ENCODE peak calls at places on chromosomes 6 and 20, in four cellular contexts. P is breast epithelium, B is psoas muscle, V is adrenal gland. W is an unnamed sample.

GRCh38 chr20:49852522-49853055 is 40.0 kb downstream of the SLC9A8 start:
- DNase-seq in V (no peak), P (no peak), B (no peak), W (no peak)

GRCh38 chr20:63641146-63641791 is 12.0 kb downstream of the STMN3 start:
- DNase-seq in B (no peak), P (peak; percentile 40), V (no peak), W (no peak)

GRCh38 chr6:157724138-157724537 is 98.9 kb upstream of the SNX9 start:
- DNase-seq in B (no peak), V (no peak), P (no peak), W (no peak)

GRCh38 chr6:114167583-114168576 is 174.9 kb downstream of the HS3ST5 start:
- DNase-seq in B (no peak), V (no peak), P (no peak), W (no peak)

GRCh38 chr6:30829639-30830250 is 54.6 kb upstream of the DDR1 start:
- DNase-seq in P (no peak), V (no peak), B (no peak), W (no peak)

GRCh38 chr6:17865243-17865642 is 122.2 kb downstream of the KIF13A start:
- DNase-seq in B (no peak), V (peak; percentile 57), P (peak; percentile 88), W (no peak)

GRCh38 chr20:33842346-33842745 is 31.2 kb downstream of the CHMP4B start:
- DNase-seq in P (no peak), V (no peak), B (peak; percentile 19), W (no peak)

GRCh38 chr20:31760457-31761240 is 21.6 kb downstream of the TPX2 start:
- DNase-seq in P (no peak), V (no peak), B (no peak), W (no peak)

GRCh38 chr20:23165307-23165750 is 79.2 kb upstream of the CD93 start:
- DNase-seq in V (peak; percentile 31), B (no peak), P (no peak), W (no peak)

GRCh38 chr6:106163966-106164877 is 78.1 kb downstream of the PRDM1 start:
- DNase-seq in P (no peak), V (peak; percentile 57), B (peak; percentile 57), W (no peak)

GRCh38 chr6:38443341-38443740 is 196.4 kb downstream of the BTBD9 start:
- DNase-seq in B (no peak), V (no peak), P (no peak), W (no peak)

GRCh38 chr6:43180985-43181384 is 1.0 kb upstream of the CUL9 start:
- DNase-seq in P (no peak), V (no peak), B (no peak), W (no peak)

GRCh38 chr20:905396-905961 is 10.7 kb downstream of the ANGPT4 start:
- DNase-seq in P (no peak), V (no peak), B (no peak), W (no peak)

GRCh38 chr20:3068075-3068474 is 3.3 kb upstream of the OXT start:
- DNase-seq in P (no peak), B (no peak), V (no peak), W (no peak)

GRCh38 chr6:37202788-37203491 is 33.0 kb downstream of the PIM1 start:
- DNase-seq in P (no peak), B (no peak), V (no peak), W (no peak)

GRCh38 chr6:110013396-110013795 is 35.3 kb downstream of the GPR6 start:
- DNase-seq in P (no peak), V (no peak), B (no peak), W (peak; percentile 15)

GRCh38 chr6:111534366-111534765 is 51.3 kb upstream of the REV3L start:
- DNase-seq in P (peak; percentile 92), V (peak; percentile 88), B (peak; percentile 86), W (peak; percentile 10)

GRCh38 chr20:15593061-15593460 is 980.2 kb downstream of the KIF16B start:
- DNase-seq in B (no peak), V (no peak), P (no peak), W (no peak)

GRCh38 chr20:24994470-24995368 is 2.2 kb upstream of the APMAP start:
- DNase-seq in V (peak; percentile 94), B (peak; percentile 88), P (peak; percentile 72), W (peak; percentile 73)

GRCh38 chr20:54549523-54550326 is 74.3 kb downstream of the DOK5 start:
- DNase-seq in B (no peak), V (no peak), P (no peak), W (no peak)

GRCh38 chr20:54550776-54551396 is 75.5 kb downstream of the DOK5 start:
- DNase-seq in P (no peak), V (no peak), B (no peak), W (no peak)

GRCh38 chr20:54543369-54543768 is 68.0 kb downstream of the DOK5 start:
- DNase-seq in P (no peak), B (no peak), V (no peak), W (no peak)

DNA sequence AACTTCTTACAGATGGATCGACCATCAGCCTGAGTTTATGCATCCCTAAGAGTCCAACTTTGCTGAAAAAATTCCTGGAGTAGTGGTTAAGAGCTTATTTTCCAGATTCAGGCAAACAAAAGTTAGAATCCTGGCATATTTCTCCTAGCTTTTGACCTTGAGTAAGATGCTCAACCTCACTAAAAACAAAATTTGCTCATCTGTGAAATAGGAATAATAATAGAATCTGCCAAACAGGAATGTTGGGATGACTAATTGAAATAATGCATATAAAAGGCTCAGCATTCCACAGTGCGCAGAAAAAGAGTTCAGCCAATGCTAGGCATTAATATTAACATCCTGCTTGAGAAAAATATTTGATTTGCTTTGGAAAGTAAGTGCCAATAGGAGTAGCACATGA is 70.6 kb downstream of the DOK5 start:
- DNase-seq in P (no peak), V (no peak), B (no peak), W (no peak)
- H3K27ac ChIP-seq in P (no peak overlapping the region), V (no peak overlapping the region), B (no peak overlapping the region), W (no peak overlapping the region)

GRCh38 chr6:125571207-125571740 is 178.2 kb upstream of the HEY2 start:
- DNase-seq in V (no peak), P (no peak), B (no peak), W (no peak)

GRCh38 chr6:125574604-125575003 is 174.8 kb upstream of the HEY2 start:
- DNase-seq in P (no peak), B (no peak), V (no peak), W (no peak)

GRCh38 chr6:125567407-125567806 is 182.0 kb upstream of the HEY2 start:
- DNase-seq in P (no peak), V (no peak), B (no peak), W (no peak)

GRCh38 chr6:125564941-125565340 is 184.5 kb upstream of the HEY2 start:
- DNase-seq in V (no peak), P (no peak), B (no peak), W (no peak)

DNA sequence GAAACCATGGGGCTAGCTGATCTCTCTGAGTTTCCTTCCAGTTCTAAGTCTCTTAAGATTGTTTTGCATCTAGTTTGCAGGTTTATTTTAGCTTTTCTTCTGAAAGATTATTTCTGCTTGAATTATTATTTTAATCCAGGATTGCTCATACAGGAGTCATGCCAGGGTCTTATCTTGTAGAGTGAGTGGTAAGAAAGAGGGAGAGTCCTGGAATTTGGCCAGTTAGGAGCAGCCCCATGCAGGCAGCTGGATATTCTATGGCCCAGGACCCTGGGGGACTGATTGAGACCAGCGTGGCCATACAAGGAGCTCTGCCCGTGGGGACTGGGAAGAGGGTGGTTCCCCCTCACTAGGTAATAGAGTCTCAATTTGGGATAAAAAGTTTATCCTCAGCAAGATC is 178.9 kb upstream of the HEY2 start:
- DNase-seq in B (no peak), V (no peak), P (no peak), W (no peak)
- H3K27ac ChIP-seq in B (no peak overlapping the region), V (no peak overlapping the region), P (no peak overlapping the region), W (no peak overlapping the region)

DNA sequence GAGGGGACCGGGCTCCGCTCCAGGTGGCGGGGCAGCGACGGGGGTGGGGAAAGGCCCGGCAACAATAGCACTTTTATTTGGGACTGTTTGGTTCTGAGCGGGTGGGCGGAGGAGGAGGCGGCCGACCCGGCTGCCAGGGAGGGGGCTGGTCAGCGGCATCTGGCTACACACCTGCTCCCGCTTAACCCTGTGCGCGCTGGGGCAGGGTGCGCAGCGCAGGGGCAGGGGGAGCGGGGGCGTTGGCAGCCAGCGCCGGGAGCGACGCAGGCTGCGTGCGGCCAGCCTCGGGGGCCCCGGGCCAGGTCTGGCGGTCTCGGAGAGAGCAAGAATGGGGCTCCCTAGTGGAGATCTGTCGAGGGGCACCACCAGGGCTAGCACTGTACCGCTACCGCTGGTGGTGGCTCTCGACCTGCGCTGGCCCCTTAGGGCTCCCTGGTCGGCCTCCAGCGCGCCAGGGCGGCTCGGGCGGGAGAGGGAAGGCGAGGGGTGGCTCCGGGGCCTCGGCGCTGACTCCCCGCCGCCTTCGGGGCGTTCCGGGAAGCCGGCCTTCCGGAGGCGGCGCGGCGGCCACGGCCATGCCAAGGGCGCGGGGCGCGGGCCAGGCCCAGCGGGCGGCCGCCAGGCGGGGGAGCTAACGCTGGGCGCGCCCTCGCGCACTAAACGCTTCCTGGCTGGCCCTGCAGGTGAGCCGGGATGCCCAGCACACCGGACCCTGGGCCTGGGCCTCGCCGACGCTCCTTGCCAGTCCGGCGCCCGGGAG is 92.4 kb downstream of the NCR2 start:
- DNase-seq in B (peak; percentile 74), V (no peak), P (peak; percentile 58), W (no peak)
- H3K27ac ChIP-seq in B (no peak overlapping the region), V (peak overlapping the region; percentile 44), P (peak overlapping the region; percentile 92), W (peak overlapping the region; percentile 67)

DNA sequence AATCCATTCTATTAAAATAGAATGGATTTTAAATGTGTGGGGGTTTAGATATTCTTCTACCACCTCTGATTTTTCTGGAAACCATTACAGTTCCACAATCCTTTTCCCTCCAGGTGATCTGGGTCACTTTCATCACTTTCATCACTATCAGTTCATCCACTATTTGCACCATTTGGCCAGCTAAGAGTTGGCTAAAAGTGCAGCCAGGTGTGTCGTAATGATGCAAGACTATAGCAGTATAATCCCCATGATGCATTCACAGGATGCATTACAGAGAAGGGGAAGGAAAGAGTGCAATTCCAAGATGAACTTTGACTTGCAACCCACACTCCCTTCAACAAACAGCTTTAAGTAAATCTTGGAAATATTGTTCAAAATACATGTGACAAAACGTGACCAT is 4.9 kb downstream of the FUCA2 start:
- DNase-seq in V (no peak), P (no peak), B (no peak), W (no peak)
- H3K27ac ChIP-seq in V (no peak overlapping the region), P (no peak overlapping the region), B (no peak overlapping the region), W (no peak overlapping the region)